ENCODE peak calls at places on chromosomes 4 and X, in six cellular contexts. T is trophoblast cell, L is H9, S is neuronal stem cell, C is H1, A is IMR-90. U is an unnamed sample.

GRCh38 chr4:176277162-176277904 is 8.3 kb upstream of the ASB5 start:
- DNase-seq in T (peak), L (peak), S (peak), C (peak), A (peak), U (peak)

GRCh38 chrX:80285131-80285773 is 135.0 kb upstream of the TENT5D start:
- DNase-seq in T (peak), L (peak), S (peak), C (peak), A (peak), U (peak)

GRCh38 chrX:7074135-7074907 is 73.2 kb upstream of the STS start:
- DNase-seq in T (no peak), L (no peak), S (no peak), C (no peak), A (no peak), U (peak)

GRCh38 chr4:79290376-79290775 is 35.5 kb downstream of the NAA11 start:
- DNase-seq in T (no peak), L (no peak), S (no peak), C (no peak), A (no peak), U (no peak)

GRCh38 chr4:1706358-1706757 is 5.8 kb downstream of the SLBP start:
- DNase-seq in T (no peak), L (no peak), S (no peak), C (no peak), A (no peak), U (no peak)

GRCh38 chr4:181775298-181775697 is 467.9 kb upstream of the TENM3 start:
- DNase-seq in T (no peak), L (no peak), S (no peak), C (no peak), A (no peak), U (no peak)

GRCh38 chrX:14832151-14832550 is 40.7 kb downstream of the FANCB start:
- DNase-seq in T (no peak), L (no peak), S (no peak), C (no peak), A (peak), U (peak)

GRCh38 chr4:150475763-150476162 is 106.2 kb upstream of the MAB21L2 start:
- DNase-seq in T (no peak), L (no peak), S (no peak), C (no peak), A (no peak), U (no peak)

GRCh38 chr4:181957088-181957487 is 286.1 kb upstream of the TENM3 start:
- DNase-seq in T (peak), L (no peak), S (no peak), C (no peak), A (peak), U (peak)

GRCh38 chr4:43277003-43277402 is 384.5 kb downstream of the GRXCR1 start:
- DNase-seq in T (no peak), L (no peak), S (no peak), C (no peak), A (peak), U (peak)

GRCh38 chrX:9865804-9866471 is 79.7 kb downstream of the SHROOM2 start:
- DNase-seq in T (peak), L (no peak), S (no peak), C (no peak), A (peak), U (peak)

GRCh38 chr4:38856524-38857337 is at the start of gene TLR6:
- DNase-seq in T (peak), L (peak), S (peak), C (no peak), A (peak), U (peak)

GRCh38 chrX:40004916-40005289 is 92.9 kb downstream of the BCOR start:
- DNase-seq in T (no peak), L (peak), S (no peak), C (no peak), A (no peak), U (no peak)

GRCh38 chr4:3877868-3878267 is 111.7 kb downstream of the ADRA2C start:
- DNase-seq in T (no peak), L (no peak), S (no peak), C (no peak), A (no peak), U (no peak)

GRCh38 chrX:44012484-44013096 is 39.4 kb upstream of the NDP start:
- DNase-seq in T (peak), L (no peak), S (no peak), C (no peak), A (peak), U (peak)

GRCh38 chrX:71911731-71912050 is 1.0 kb downstream of the NHSL2 start:
- DNase-seq in T (no peak), L (no peak), S (no peak), C (no peak), A (no peak), U (peak)

GRCh38 chrX:31323658-31324057 is 251.8 kb upstream of the FTHL17 start:
- DNase-seq in T (no peak), L (no peak), S (no peak), C (no peak), A (no peak), U (no peak)

GRCh38 chr4:125693233-125693632 is 378.5 kb downstream of the FAT4 start:
- DNase-seq in T (no peak), L (no peak), S (no peak), C (no peak), A (no peak), U (no peak)

GRCh38 chr4:174198396-174199179 is 84.9 kb downstream of the FBXO8 start:
- DNase-seq in T (no peak), L (no peak), S (no peak), C (no peak), A (peak), U (peak)

GRCh38 chr4:88743696-88744095 is 46.1 kb upstream of the NAP1L5 start:
- DNase-seq in T (peak), L (no peak), S (no peak), C (no peak), A (peak), U (peak)

GRCh38 chrX:54044877-54045328 is 630 bp upstream of the PHF8 start:
- DNase-seq in T (no peak), L (no peak), S (no peak), C (no peak), A (no peak), U (no peak)

GRCh38 chr4:74395633-74396032 is 30.7 kb downstream of the EREG start:
- DNase-seq in T (no peak), L (no peak), S (no peak), C (no peak), A (peak), U (peak)

GRCh38 chr4:154560824-154561231 is 2.0 kb upstream of the FGB start:
- DNase-seq in T (peak), L (no peak), S (no peak), C (no peak), A (peak), U (no peak)

GRCh38 chr4:19119904-19120303 is 1098.3 kb upstream of the LCORL start:
- DNase-seq in T (no peak), L (no peak), S (no peak), C (no peak), A (no peak), U (no peak)

GRCh38 chr4:102247041-102247440 is 98.2 kb downstream of the SLC39A8 start:
- DNase-seq in T (no peak), L (no peak), S (no peak), C (no peak), A (no peak), U (no peak)

GRCh38 chrX:111352424-111352823 is 59.6 kb downstream of the DCX start:
- DNase-seq in T (no peak), L (no peak), S (no peak), C (no peak), A (no peak), U (peak)

GRCh38 chr4:53981066-53981465 is 83.3 kb downstream of the CHIC2 start:
- DNase-seq in T (no peak), L (no peak), S (no peak), C (no peak), A (no peak), U (no peak)

GRCh38 chrX:68634649-68635227 is 12.7 kb upstream of the STARD8 start:
- DNase-seq in T (peak), L (no peak), S (no peak), C (no peak), A (peak), U (no peak)

GRCh38 chr4:36399762-36400353 is 118.4 kb downstream of the DTHD1 start:
- DNase-seq in T (peak), L (no peak), S (no peak), C (no peak), A (no peak), U (no peak)

GRCh38 chrX:151396042-151396826 is 772 bp upstream of the VMA21 start:
- DNase-seq in T (peak), L (no peak), S (no peak), C (no peak), A (peak), U (peak)

GRCh38 chr4:80732010-80732409 is 298.5 kb upstream of the BMP3 start:
- DNase-seq in T (no peak), L (no peak), S (no peak), C (no peak), A (peak), U (no peak)

GRCh38 chrX:31931225-31931624 is 859.4 kb upstream of the FTHL17 start:
- DNase-seq in T (peak), L (no peak), S (peak), C (no peak), A (peak), U (peak)

GRCh38 chrX:41684138-41684537 is 4.6 kb upstream of the GPR34 start:
- DNase-seq in T (no peak), L (no peak), S (no peak), C (no peak), A (peak), U (no peak)

GRCh38 chrX:107025538-107025937 is 25.5 kb upstream of the MORC4 start:
- DNase-seq in T (peak), L (no peak), S (peak), C (no peak), A (peak), U (peak)

GRCh38 chr4:102736636-102737549 is 23.9 kb downstream of the MANBA start:
- DNase-seq in T (no peak), L (peak), S (no peak), C (no peak), A (no peak), U (peak)

GRCh38 chrX:2676794-2677675 is 14.1 kb upstream of the CD99 start:
- DNase-seq in T (no peak), L (no peak), S (no peak), C (no peak), A (no peak), U (no peak)

GRCh38 chrX:132708529-132708928 is 219.7 kb upstream of the MBNL3 start:
- DNase-seq in T (no peak), L (no peak), S (no peak), C (no peak), A (no peak), U (no peak)

GRCh38 chrX:132704769-132705168 is 215.9 kb upstream of the MBNL3 start:
- DNase-seq in T (no peak), L (no peak), S (peak), C (no peak), A (no peak), U (peak)

GRCh38 chrX:132716006-132716405 is 227.2 kb upstream of the MBNL3 start:
- DNase-seq in T (peak), L (no peak), S (no peak), C (no peak), A (no peak), U (peak)

GRCh38 chrX:132714913-132715312 is 226.1 kb upstream of the MBNL3 start:
- DNase-seq in T (no peak), L (no peak), S (no peak), C (no peak), A (no peak), U (no peak)

GRCh38 chrX:132710756-132711155 is 221.9 kb upstream of the MBNL3 start:
- DNase-seq in T (no peak), L (no peak), S (no peak), C (no peak), A (no peak), U (peak)
- H3K14ac ChIP-seq in T (no peak), L (no peak), S (no peak), C (no peak), A (no peak), U (no peak)

GRCh38 chr4:26866781-26867180 is 6.1 kb downstream of the STIM2 start:
- DNase-seq in T (no peak), L (no peak), S (no peak), C (no peak), A (no peak), U (no peak)

GRCh38 chr4:26864904-26865303 is 4.3 kb downstream of the STIM2 start:
- DNase-seq in T (no peak), L (no peak), S (no peak), C (no peak), A (no peak), U (no peak)

GRCh38 chr4:26870576-26871260 is 10.1 kb downstream of the STIM2 start:
- DNase-seq in T (peak), L (no peak), S (no peak), C (no peak), A (no peak), U (no peak)

GRCh38 chr4:26866203-26866602 is 5.6 kb downstream of the STIM2 start:
- DNase-seq in T (no peak), L (no peak), S (no peak), C (no peak), A (no peak), U (no peak)

GRCh38 chr4:26867914-26868684 is 7.5 kb downstream of the STIM2 start:
- DNase-seq in T (no peak), L (no peak), S (no peak), C (no peak), A (peak), U (no peak)
- H2BK120ac ChIP-seq in T (no peak), L (no peak), S (no peak), C (no peak), A (no peak), U (no peak)

GRCh38 chr4:11471613-11472012 is 42.9 kb upstream of the HS3ST1 start:
- DNase-seq in T (peak), L (no peak), S (no peak), C (no peak), A (no peak), U (no peak)
- H3K18ac ChIP-seq in T (no peak), L (no peak), S (no peak), C (no peak), A (no peak), U (no peak)

DNA sequence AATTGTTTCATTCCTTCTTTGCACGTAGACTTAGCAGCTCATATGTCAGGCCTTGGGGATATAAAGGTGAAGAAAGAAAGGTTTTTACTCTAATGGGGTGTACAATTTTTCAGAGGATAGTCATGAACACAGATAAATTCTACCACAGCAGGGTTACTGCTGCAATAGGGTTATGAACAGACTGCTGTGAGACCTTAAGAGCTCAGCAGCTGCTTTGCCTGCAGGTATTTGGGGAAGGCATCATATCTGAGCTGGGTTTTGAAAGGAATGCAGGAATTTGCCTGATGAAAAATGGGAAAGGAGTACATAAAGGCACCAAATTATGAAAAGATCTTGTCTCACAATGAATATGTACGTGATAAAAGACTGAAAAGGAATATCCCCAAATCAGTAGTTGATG is 128.9 kb downstream of the CEP135 start:
- DNase-seq in T (peak), L (no peak), S (no peak), C (no peak), A (no peak), U (peak)
- H3K14ac ChIP-seq in T (no peak), L (no peak), S (no peak), C (no peak), A (no peak), U (no peak)

DNA sequence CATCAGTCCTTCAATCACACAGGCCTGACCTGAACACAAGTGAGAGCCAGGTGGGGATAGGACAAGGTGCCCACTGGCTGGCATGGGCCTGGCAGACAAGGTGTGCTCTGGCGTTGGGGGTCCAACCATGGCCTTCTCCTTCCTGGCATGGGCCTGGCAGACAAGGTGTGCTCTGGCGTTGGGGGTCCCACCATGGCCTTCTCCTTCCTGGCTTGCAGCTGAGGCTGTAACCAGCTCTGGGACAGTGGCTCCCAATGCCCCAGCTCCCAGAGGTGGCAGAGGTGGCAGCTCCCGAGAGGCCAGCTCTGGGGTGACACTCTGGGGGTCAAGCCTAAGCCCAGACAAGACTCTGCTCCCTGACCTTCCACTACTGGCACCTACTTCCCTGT is 62.6 kb downstream of the JAKMIP1 start:
- DNase-seq in T (no peak), L (no peak), S (no peak), C (no peak), A (no peak), U (no peak)
- H2BK120ac ChIP-seq in T (no peak), L (no peak), S (no peak), C (no peak), A (no peak), U (no peak)

GRCh38 chr4:186144180-186144579 is 39.7 kb downstream of the FAM149A start:
- DNase-seq in T (peak), L (peak), S (peak), C (no peak), A (peak), U (peak)
- H3K18ac ChIP-seq in T (no peak), L (no peak), S (peak), C (peak), A (no peak), U (no peak)

DNA sequence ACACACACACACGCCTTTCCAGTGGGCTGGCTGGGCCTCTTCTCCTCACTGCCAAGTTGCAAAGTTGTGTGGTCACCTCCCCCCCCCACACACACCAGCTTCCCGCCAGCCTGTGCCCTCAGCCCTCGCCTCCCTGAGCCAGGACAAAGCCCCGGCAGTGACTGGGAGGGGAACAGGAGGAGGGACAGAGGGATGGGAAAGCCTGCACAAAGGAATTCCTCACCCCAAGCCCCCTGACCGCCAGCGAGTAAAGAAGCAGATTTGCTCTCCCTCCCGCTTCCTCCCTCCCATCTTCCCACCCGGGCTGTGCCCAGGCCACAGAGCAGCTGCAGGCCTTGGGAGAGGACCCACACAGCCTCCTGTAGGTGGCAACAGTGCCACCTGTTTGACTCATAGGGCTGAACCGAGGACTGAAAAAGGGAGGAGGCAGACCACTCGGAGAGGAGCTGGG is at the start of gene GDPD2:
- DNase-seq in T (no peak), L (peak), S (peak), C (peak), A (no peak), U (no peak)
- H3K14ac ChIP-seq in T (no peak), L (peak), S (no peak), C (no peak), A (no peak), U (no peak)

GRCh38 chrX:12973561-12974216 is 1.2 kb upstream of the TMSB4X start:
- DNase-seq in T (no peak), L (no peak), S (no peak), C (no peak), A (no peak), U (no peak)
- H2BK120ac ChIP-seq in T (no peak), L (no peak), S (no peak), C (peak), A (peak), U (peak)

GRCh38 chr4:85717366-85717765 is 242.4 kb downstream of the ARHGAP24 start:
- DNase-seq in T (no peak), L (no peak), S (no peak), C (no peak), A (no peak), U (no peak)
- H3K18ac ChIP-seq in T (no peak), L (no peak), S (no peak), C (no peak), A (no peak), U (no peak)

DNA sequence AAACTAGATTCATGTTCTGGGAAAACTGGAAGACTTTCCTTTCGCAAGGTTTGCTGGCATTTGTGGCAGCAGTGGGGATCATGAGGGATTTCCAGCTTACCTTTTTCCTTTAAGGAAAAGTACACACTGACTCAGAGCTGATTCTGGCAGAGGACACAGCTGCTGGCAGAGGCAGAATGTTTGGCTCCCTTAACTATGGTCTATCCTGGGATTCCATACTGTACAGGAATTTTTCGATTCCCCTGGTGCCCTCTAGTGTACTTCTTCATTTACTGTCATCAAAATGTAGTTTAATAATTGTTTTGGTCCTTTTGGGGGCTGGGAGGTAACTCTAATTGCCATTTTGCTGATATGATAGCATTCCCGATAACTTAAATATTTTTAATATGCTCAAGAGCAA is 152.7 kb downstream of the GABRG1 start:
- DNase-seq in T (no peak), L (no peak), S (no peak), C (no peak), A (no peak), U (no peak)
- H3K14ac ChIP-seq in T (no peak), L (no peak), S (no peak), C (no peak), A (no peak), U (no peak)

U was measured in mesenchymal stem cell.